ENCODE peak calls at places on chromosomes 2 and 18, in six cellular contexts. One of them, this sample, is unnamed. For H3K4me1, the result is how much of the 10 kb centered on the place peaks cover.

GRCh38 chr2:224014336-224014735 is 24.8 kb downstream of the SERPINE2 start:
- DNase-seq in GM23338: no peak
- DNase-seq in pancreas: no peak
- DNase-seq in HepG2: no peak
- DNase-seq in spleen: no peak
- DNase-seq in tibial artery: no peak
- DNase-seq in this sample: no peak

GRCh38 chr2:14634885-14635871 is 2.7 kb downstream of the LRATD1 start:
- DNase-seq in GM23338: peak
- DNase-seq in pancreas: peak
- DNase-seq in HepG2: no peak
- DNase-seq in spleen: peak
- DNase-seq in tibial artery: peak
- DNase-seq in this sample: peak

GRCh38 chr2:97996679-97997078 is 931 bp upstream of the TMEM131 start:
- DNase-seq in GM23338: peak
- DNase-seq in pancreas: no peak
- DNase-seq in HepG2: no peak
- DNase-seq in spleen: peak
- DNase-seq in tibial artery: no peak
- DNase-seq in this sample: no peak

GRCh38 chr2:70981421-70981820 is 3.0 kb downstream of the ANKRD53 start:
- DNase-seq in GM23338: no peak
- DNase-seq in pancreas: no peak
- DNase-seq in HepG2: no peak
- DNase-seq in spleen: no peak
- DNase-seq in tibial artery: peak
- DNase-seq in this sample: no peak

GRCh38 chr2:29213871-29214341 is 98.7 kb downstream of the CLIP4 start:
- DNase-seq in GM23338: no peak
- DNase-seq in pancreas: no peak
- DNase-seq in HepG2: no peak
- DNase-seq in spleen: peak
- DNase-seq in tibial artery: no peak
- DNase-seq in this sample: no peak

GRCh38 chr2:6314218-6314855 is 551.4 kb downstream of the CMPK2 start:
- DNase-seq in GM23338: no peak
- DNase-seq in pancreas: no peak
- DNase-seq in HepG2: no peak
- DNase-seq in spleen: no peak
- DNase-seq in tibial artery: no peak
- DNase-seq in this sample: no peak

GRCh38 chr2:160419776-160420521 is 73.7 kb downstream of the RBMS1 start:
- DNase-seq in GM23338: no peak
- DNase-seq in pancreas: no peak
- DNase-seq in HepG2: no peak
- DNase-seq in spleen: no peak
- DNase-seq in tibial artery: no peak
- DNase-seq in this sample: no peak

GRCh38 chr2:2098458-2099167 is 232.5 kb downstream of the MYT1L start:
- DNase-seq in GM23338: no peak
- DNase-seq in pancreas: no peak
- DNase-seq in HepG2: no peak
- DNase-seq in spleen: no peak
- DNase-seq in tibial artery: no peak
- DNase-seq in this sample: no peak

GRCh38 chr2:238161291-238162051 is 2.7 kb downstream of the ERFE start:
- DNase-seq in GM23338: no peak
- DNase-seq in pancreas: peak
- DNase-seq in HepG2: no peak
- DNase-seq in spleen: peak
- DNase-seq in tibial artery: peak
- DNase-seq in this sample: no peak

GRCh38 chr18:9575558-9575957 is 38.8 kb downstream of the PPP4R1 start:
- DNase-seq in GM23338: peak
- DNase-seq in pancreas: peak
- DNase-seq in HepG2: peak
- DNase-seq in spleen: no peak
- DNase-seq in tibial artery: peak
- DNase-seq in this sample: peak

GRCh38 chr2:42835577-42836371 is 43.4 kb upstream of the HAAO start:
- DNase-seq in GM23338: no peak
- DNase-seq in pancreas: no peak
- DNase-seq in HepG2: peak
- DNase-seq in spleen: no peak
- DNase-seq in tibial artery: peak
- DNase-seq in this sample: peak

GRCh38 chr2:224562831-224563230 is 22.3 kb downstream of the CUL3 start:
- DNase-seq in GM23338: no peak
- DNase-seq in pancreas: no peak
- DNase-seq in HepG2: no peak
- DNase-seq in spleen: no peak
- DNase-seq in tibial artery: no peak
- DNase-seq in this sample: no peak

GRCh38 chr18:59549797-59550516 is 147.3 kb downstream of the CCBE1 start:
- DNase-seq in GM23338: no peak
- DNase-seq in pancreas: no peak
- DNase-seq in HepG2: no peak
- DNase-seq in spleen: no peak
- DNase-seq in tibial artery: no peak
- DNase-seq in this sample: no peak

GRCh38 chr2:100046961-100047950 is 95.1 kb downstream of the AFF3 start:
- DNase-seq in GM23338: no peak
- DNase-seq in pancreas: no peak
- DNase-seq in HepG2: no peak
- DNase-seq in spleen: no peak
- DNase-seq in tibial artery: no peak
- DNase-seq in this sample: no peak

GRCh38 chr2:203328735-203329549 is 748 bp downstream of the ABI2 start:
- DNase-seq in GM23338: peak
- DNase-seq in pancreas: peak
- DNase-seq in HepG2: peak
- DNase-seq in spleen: peak
- DNase-seq in tibial artery: peak
- DNase-seq in this sample: peak

GRCh38 chr2:174546519-174547506 is 50.8 kb downstream of the WIPF1 start:
- DNase-seq in GM23338: peak
- DNase-seq in pancreas: no peak
- DNase-seq in HepG2: peak
- DNase-seq in spleen: no peak
- DNase-seq in tibial artery: no peak
- DNase-seq in this sample: no peak

GRCh38 chr18:55088000-55088401 is 128.7 kb upstream of the CCDC68 start:
- DNase-seq in GM23338: no peak
- DNase-seq in pancreas: no peak
- DNase-seq in HepG2: no peak
- DNase-seq in spleen: no peak
- DNase-seq in tibial artery: no peak
- DNase-seq in this sample: no peak

GRCh38 chr2:224850081-224850480 is 133.9 kb upstream of the CCDC195 start:
- DNase-seq in GM23338: no peak
- DNase-seq in pancreas: no peak
- DNase-seq in HepG2: no peak
- DNase-seq in spleen: no peak
- DNase-seq in tibial artery: no peak
- DNase-seq in this sample: no peak

GRCh38 chr2:12701786-12702660 is 14.7 kb upstream of the TRIB2 start:
- DNase-seq in GM23338: no peak
- DNase-seq in pancreas: no peak
- DNase-seq in HepG2: no peak
- DNase-seq in spleen: no peak
- DNase-seq in tibial artery: no peak
- DNase-seq in this sample: peak

GRCh38 chr2:234047361-234047760 is 3.1 kb upstream of the SPP2 start:
- DNase-seq in GM23338: no peak
- DNase-seq in pancreas: no peak
- DNase-seq in HepG2: no peak
- DNase-seq in spleen: no peak
- DNase-seq in tibial artery: no peak
- DNase-seq in this sample: no peak

GRCh38 chr18:44437603-44438002 is 243.1 kb upstream of the SETBP1 start:
- DNase-seq in GM23338: peak
- DNase-seq in pancreas: no peak
- DNase-seq in HepG2: no peak
- DNase-seq in spleen: no peak
- DNase-seq in tibial artery: no peak
- DNase-seq in this sample: no peak

GRCh38 chr2:203678971-203679370 is 27.5 kb upstream of the CD28 start:
- DNase-seq in GM23338: no peak
- DNase-seq in pancreas: no peak
- DNase-seq in HepG2: no peak
- DNase-seq in spleen: no peak
- DNase-seq in tibial artery: no peak
- DNase-seq in this sample: no peak

GRCh38 chr2:119744335-119744939 is 15.3 kb upstream of the PTPN4 start:
- DNase-seq in GM23338: no peak
- DNase-seq in pancreas: no peak
- DNase-seq in HepG2: peak
- DNase-seq in spleen: no peak
- DNase-seq in tibial artery: no peak
- DNase-seq in this sample: peak

GRCh38 chr2:207779523-207779922 is 9.8 kb upstream of the FZD5 start:
- DNase-seq in GM23338: no peak
- DNase-seq in pancreas: no peak
- DNase-seq in HepG2: peak
- DNase-seq in spleen: no peak
- DNase-seq in tibial artery: no peak
- DNase-seq in this sample: no peak

GRCh38 chr2:11102956-11103860 is 52.1 kb upstream of the SLC66A3 start:
- DNase-seq in GM23338: no peak
- DNase-seq in pancreas: no peak
- DNase-seq in HepG2: no peak
- DNase-seq in spleen: no peak
- DNase-seq in tibial artery: peak
- DNase-seq in this sample: no peak
- H3K27ac ChIP-seq in GM23338: no peak
- H3K27ac ChIP-seq in pancreas: no peak
- H3K27ac ChIP-seq in HepG2: no peak
- H3K27ac ChIP-seq in spleen: no peak
- H3K27ac ChIP-seq in tibial artery: no peak
- H3K27ac ChIP-seq in this sample: no peak

GRCh38 chr2:101297383-101297782 is 11.1 kb downstream of the RNF149 start:
- DNase-seq in GM23338: no peak
- DNase-seq in pancreas: no peak
- DNase-seq in HepG2: no peak
- DNase-seq in spleen: no peak
- DNase-seq in tibial artery: no peak
- DNase-seq in this sample: no peak
- H3K4me1 ChIP-seq in GM23338: under half
- H3K4me1 ChIP-seq in pancreas: under half
- H3K4me1 ChIP-seq in HepG2: half or more
- H3K4me1 ChIP-seq in spleen: under half
- H3K4me1 ChIP-seq in tibial artery: under half
- H3K4me1 ChIP-seq in this sample: under half

GRCh38 chr2:196219686-196220085 is 48.3 kb upstream of the STK17B start:
- DNase-seq in GM23338: no peak
- DNase-seq in pancreas: no peak
- DNase-seq in HepG2: no peak
- DNase-seq in spleen: no peak
- DNase-seq in tibial artery: no peak
- DNase-seq in this sample: no peak

GRCh38 chr2:196224767-196225166 is 53.4 kb upstream of the STK17B start:
- DNase-seq in GM23338: no peak
- DNase-seq in pancreas: no peak
- DNase-seq in HepG2: no peak
- DNase-seq in spleen: no peak
- DNase-seq in tibial artery: no peak
- DNase-seq in this sample: no peak

GRCh38 chr2:196218109-196218508 is 46.7 kb upstream of the STK17B start:
- DNase-seq in GM23338: no peak
- DNase-seq in pancreas: no peak
- DNase-seq in HepG2: no peak
- DNase-seq in spleen: no peak
- DNase-seq in tibial artery: no peak
- DNase-seq in this sample: no peak

GRCh38 chr2:196217116-196217515 is 45.7 kb upstream of the STK17B start:
- DNase-seq in GM23338: no peak
- DNase-seq in pancreas: no peak
- DNase-seq in HepG2: no peak
- DNase-seq in spleen: no peak
- DNase-seq in tibial artery: no peak
- DNase-seq in this sample: no peak

GRCh38 chr2:196220671-196221070 is 49.3 kb upstream of the STK17B start:
- DNase-seq in GM23338: no peak
- DNase-seq in pancreas: no peak
- DNase-seq in HepG2: no peak
- DNase-seq in spleen: no peak
- DNase-seq in tibial artery: no peak
- DNase-seq in this sample: no peak
- TF ChIP-seq CTCF in GM23338: no peak
- TF ChIP-seq CTCF in pancreas: no peak
- TF ChIP-seq CTCF in HepG2: no peak
- TF ChIP-seq CTCF in spleen: no peak
- TF ChIP-seq CTCF in tibial artery: no peak
- TF ChIP-seq CTCF in this sample: no peak

GRCh38 chr18:2573408-2573807 is 2.1 kb downstream of the NDC80 start:
- DNase-seq in GM23338: no peak
- DNase-seq in pancreas: no peak
- DNase-seq in HepG2: no peak
- DNase-seq in spleen: no peak
- DNase-seq in tibial artery: no peak
- DNase-seq in this sample: no peak
- H3K27ac ChIP-seq in GM23338: no peak
- H3K27ac ChIP-seq in pancreas: no peak
- H3K27ac ChIP-seq in HepG2: no peak
- H3K27ac ChIP-seq in spleen: no peak
- H3K27ac ChIP-seq in tibial artery: no peak
- H3K27ac ChIP-seq in this sample: no peak

DNA sequence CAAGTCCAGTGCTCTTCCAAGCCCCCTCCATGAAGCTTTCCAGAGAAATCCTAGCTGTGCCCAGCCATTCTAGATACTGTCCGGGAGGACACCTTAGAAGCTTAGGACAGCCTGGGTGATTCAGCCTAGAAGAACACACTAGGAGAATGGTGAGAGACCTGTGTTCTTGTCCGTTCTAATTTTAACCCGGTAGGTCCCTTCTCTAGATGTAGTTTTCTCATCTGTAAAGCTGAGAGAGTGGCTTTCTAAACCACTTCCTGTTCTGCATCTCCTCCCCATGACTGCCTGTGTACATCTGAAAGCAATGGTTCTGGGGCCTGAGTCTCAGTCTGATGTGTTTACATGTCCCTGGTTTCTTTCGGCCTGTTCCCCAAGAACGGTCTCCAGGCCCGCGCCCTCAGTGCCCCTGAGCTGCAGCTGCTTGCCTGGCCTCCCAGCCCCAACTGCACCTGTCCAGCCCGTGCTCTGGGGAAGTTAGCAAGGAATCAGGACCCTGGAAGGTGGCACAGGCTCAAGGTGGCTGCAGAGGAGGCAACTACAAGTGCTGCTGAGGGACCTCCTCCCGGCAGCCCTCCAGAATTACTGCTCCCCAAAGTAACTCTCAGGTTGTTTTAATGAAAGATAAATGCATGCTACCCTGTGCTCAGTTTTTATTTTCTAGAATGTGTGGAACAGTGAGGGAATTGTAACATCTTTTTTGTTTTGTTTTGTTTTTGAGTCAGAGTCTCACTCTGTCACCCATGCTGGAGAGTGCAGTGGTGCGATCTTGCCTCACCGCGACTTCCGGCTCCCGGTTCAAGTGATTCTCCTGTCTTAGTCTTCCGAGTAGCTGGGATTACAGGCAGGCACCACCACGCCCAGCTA is 105.9 kb downstream of the LBH start:
- DNase-seq in GM23338: no peak
- DNase-seq in pancreas: no peak
- DNase-seq in HepG2: no peak
- DNase-seq in spleen: peak
- DNase-seq in tibial artery: no peak
- DNase-seq in this sample: no peak
- H3K4me1 ChIP-seq in GM23338: under half
- H3K4me1 ChIP-seq in pancreas: under half
- H3K4me1 ChIP-seq in HepG2: under half
- H3K4me1 ChIP-seq in spleen: under half
- H3K4me1 ChIP-seq in tibial artery: under half
- H3K4me1 ChIP-seq in this sample: under half